ENCODE peak calls at places on chromosomes 16 and 17, in seven cellular contexts. K is prostate gland, B is mesenchymal stem cell, W is IMR-90, X is stomach, Q is transverse colon, M is HCT116. L is an unnamed sample.
A peak's percentile ranks its signal among the peaks of the same experiment; 100 is the strongest.

GRCh38 chr17:16358394-16358793 is 5.1 kb upstream of the CENPV start:
- DNase-seq in B (no peak), Q (no peak), M (no peak), K (no peak), X (no peak), W (no peak), L (no peak)

GRCh38 chr17:519450-520212 is 167.0 kb upstream of the RPH3AL start:
- DNase-seq in W (no peak), Q (no peak), B (no peak), M (no peak), K (no peak), X (no peak), L (no peak)

GRCh38 chr17:77667478-77667877 is 291.0 kb upstream of the TNRC6C start:
- DNase-seq in M (no peak), W (no peak), X (no peak), B (no peak), K (no peak), Q (no peak), L (no peak)

GRCh38 chr16:50879873-50880695 is 138.2 kb downstream of the CYLD start:
- DNase-seq in X (no peak), W (no peak), B (no peak), Q (no peak), K (no peak), M (no peak), L (no peak)

GRCh38 chr17:75267403-75268232 is 3.4 kb downstream of the MIF4GD start:
- DNase-seq in B (no peak), W (no peak), Q (peak; percentile 66), X (no peak), M (no peak), K (no peak), L (peak; percentile 17)

GRCh38 chr17:47076171-47076570 is 97.1 kb upstream of the RPRML start:
- DNase-seq in Q (no peak), B (no peak), W (peak; percentile 73), X (no peak), K (no peak), M (no peak), L (no peak)

GRCh38 chr17:35578929-35579448 is 618 bp upstream of the PEX12 start:
- DNase-seq in Q (no peak), W (no peak), X (no peak), K (no peak), M (no peak), B (peak; percentile 9), L (no peak)

GRCh38 chr16:53099318-53100130 is 44.7 kb downstream of the CHD9 start:
- DNase-seq in W (peak; percentile 89), M (peak; percentile 78), X (peak; percentile 91), Q (peak; percentile 94), K (peak; percentile 96), B (peak; percentile 94), L (peak; percentile 97)

GRCh38 chr17:71760062-71760720 is 360.6 kb upstream of the SOX9 start:
- DNase-seq in W (peak; percentile 61), M (no peak), X (no peak), B (peak; percentile 26), K (no peak), Q (no peak), L (no peak)

GRCh38 chr17:29686998-29687397 is 64.3 kb upstream of the CORO6 start:
- DNase-seq in M (no peak), K (no peak), W (no peak), X (no peak), B (no peak), Q (no peak), L (no peak)

GRCh38 chr16:25734473-25735100 is 42.8 kb downstream of the HS3ST4 start:
- DNase-seq in K (no peak), W (no peak), X (no peak), M (no peak), B (no peak), Q (no peak), L (no peak)
- H3K36me3 ChIP-seq in K (no peaks in the 10 kb centered on the region), W (no peaks in the 10 kb centered on the region), X (no peaks in the 10 kb centered on the region), M (no peaks in the 10 kb centered on the region), B (no peaks in the 10 kb centered on the region), Q (no peaks in the 10 kb centered on the region), L (no peaks in the 10 kb centered on the region)

GRCh38 chr17:39904990-39905288 is 13.5 kb downstream of the GSDMB start:
- DNase-seq in K (no peak), W (no peak), Q (no peak), B (no peak), X (no peak), M (no peak), L (no peak)

GRCh38 chr17:39898088-39898487 is 20.3 kb downstream of the GSDMB start:
- DNase-seq in M (no peak), W (no peak), X (no peak), B (no peak), K (no peak), Q (no peak), L (no peak)

GRCh38 chr17:39903158-39903884 is 15.1 kb downstream of the GSDMB start:
- DNase-seq in X (no peak), M (no peak), W (no peak), Q (no peak), B (peak; percentile 36), K (no peak), L (no peak)

GRCh38 chr17:39894681-39895376 is 23.6 kb downstream of the GSDMB start:
- DNase-seq in M (no peak), X (no peak), B (no peak), K (no peak), Q (no peak), W (no peak), L (no peak)

DNA sequence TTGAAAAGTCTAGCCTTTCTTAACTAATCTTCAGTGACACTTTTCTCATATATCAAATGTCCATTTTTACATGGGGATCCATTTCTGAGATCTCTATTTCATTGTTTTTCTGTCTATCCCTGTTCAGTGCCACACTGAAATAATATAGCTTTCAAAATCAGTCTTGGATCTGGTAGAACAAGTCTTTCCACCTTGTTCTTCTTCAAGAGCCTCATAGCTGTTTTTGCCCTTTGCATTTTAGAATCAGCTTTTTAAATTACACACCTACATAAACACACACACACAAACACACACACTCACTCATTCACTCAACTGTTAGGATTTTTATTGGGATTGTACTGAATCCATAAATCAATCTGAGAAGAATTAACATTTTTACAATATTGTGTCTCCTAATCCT is 19.2 kb downstream of the GSDMB start:
- DNase-seq in M (no peak), B (no peak), K (no peak), W (no peak), X (no peak), Q (no peak), L (no peak)
- H3K4me3 ChIP-seq in M (no peak overlapping the region), B (no peak overlapping the region), K (no peak overlapping the region), W (no peak overlapping the region), X (no peak overlapping the region), Q (no peak overlapping the region), L (no peak overlapping the region)

DNA sequence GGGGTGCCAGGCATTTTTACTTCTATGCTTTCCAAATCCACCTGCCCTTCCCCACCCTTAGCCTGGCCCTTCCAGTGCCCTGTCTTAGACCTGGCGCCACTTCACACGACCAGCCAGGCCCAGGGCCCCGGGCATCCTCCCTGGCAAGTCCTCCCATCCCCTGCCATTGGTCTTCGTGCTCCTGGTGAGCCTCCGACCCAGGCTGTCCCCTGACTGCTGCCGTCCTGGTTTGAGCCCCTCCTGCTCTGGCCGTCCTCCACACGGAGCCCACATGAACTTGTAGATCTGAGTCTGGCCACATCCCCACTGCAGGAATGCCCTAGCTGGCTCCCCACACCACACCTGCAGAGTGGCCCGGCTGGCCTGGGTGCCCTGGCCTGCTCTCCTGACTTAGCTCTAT is 44.0 kb downstream of the PRMT7 start:
- DNase-seq in K (no peak), M (no peak), Q (no peak), X (no peak), B (no peak), W (no peak), L (no peak)
- H3K36me3 ChIP-seq in K (peaks cover 10% of the 10 kb centered on the region), M (peaks cover 18% of the 10 kb centered on the region), Q (no peaks in the 10 kb centered on the region), X (peaks cover 98% of the 10 kb centered on the region), B (peaks cover 86% of the 10 kb centered on the region), W (peaks cover 68% of the 10 kb centered on the region), L (peaks cover 14% of the 10 kb centered on the region)

GRCh38 chr17:11944587-11944986 is 52.7 kb downstream of the ZNF18 start:
- DNase-seq in W (no peak), K (no peak), X (no peak), B (no peak), Q (no peak), M (peak; percentile 23), L (no peak)
- H3K4me3 ChIP-seq in W (no peak overlapping the region), K (no peak overlapping the region), X (no peak overlapping the region), B (no peak overlapping the region), Q (no peak overlapping the region), M (no peak overlapping the region), L (no peak overlapping the region)

GRCh38 chr17:82800885-82801284 is 38.9 kb downstream of the ZNF750 start:
- DNase-seq in K (no peak), M (no peak), B (no peak), W (no peak), Q (no peak), X (no peak), L (no peak)

GRCh38 chr17:82797061-82797460 is 42.8 kb downstream of the ZNF750 start:
- DNase-seq in W (no peak), X (no peak), M (no peak), Q (no peak), B (no peak), K (no peak), L (no peak)

GRCh38 chr17:82801377-82801970 is 38.3 kb downstream of the ZNF750 start:
- DNase-seq in M (no peak), Q (no peak), W (no peak), B (no peak), X (no peak), K (no peak), L (no peak)

GRCh38 chr17:82798752-82799151 is 41.1 kb downstream of the ZNF750 start:
- DNase-seq in B (no peak), W (no peak), M (no peak), Q (no peak), K (no peak), X (no peak), L (no peak)

DNA sequence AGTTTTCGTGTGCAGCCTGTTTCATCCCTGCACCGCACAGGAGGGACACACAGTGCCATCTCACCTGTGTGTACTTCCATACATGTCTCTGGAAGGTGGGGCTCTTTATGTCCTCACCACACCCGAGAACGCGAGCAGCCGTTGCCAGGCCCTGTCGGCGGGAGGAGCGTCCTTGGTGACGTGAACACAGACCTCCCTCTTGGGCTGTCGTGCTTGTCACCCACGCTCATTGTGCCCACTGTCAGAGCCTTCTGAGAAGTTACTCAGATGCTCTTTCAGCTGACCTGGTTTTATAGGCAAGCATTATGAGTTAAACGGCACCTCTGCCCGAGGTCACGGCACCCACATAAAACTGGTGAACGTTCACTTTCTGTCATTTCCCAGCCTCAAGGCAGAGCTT is 40.2 kb downstream of the ZNF750 start:
- DNase-seq in W (no peak), K (no peak), Q (peak; percentile 74), B (no peak), M (no peak), X (no peak), L (no peak)
- H3K36me3 ChIP-seq in W (peaks cover 8% of the 10 kb centered on the region), K (no peaks in the 10 kb centered on the region), Q (no peaks in the 10 kb centered on the region), B (peaks cover 18% of the 10 kb centered on the region), M (peaks cover 13% of the 10 kb centered on the region), X (peaks cover 42% of the 10 kb centered on the region), L (peaks cover 3% of the 10 kb centered on the region)